ENCODE peak calls at places on chromosomes 5 and 9, in six cellular contexts. N is renal cortical epithelial cell, E is WERI-Rb-1, S is SK-N-DZ, K is right atrium auricular region, V is HEK293T. W is an unnamed sample.

GRCh38 chr5:62112689-62113220 is 193.3 kb upstream of the KIF2A start:
- DNase-seq in N (peak), E (no peak), S (no peak), K (no peak), V (no peak), W (no peak)

GRCh38 chr5:149358818-149359217 is 972 bp downstream of the PCYOX1L start:
- DNase-seq in N (no peak), E (no peak), S (no peak), K (no peak), V (no peak), W (no peak)

GRCh38 chr5:178230879-178231735 is 1.5 kb downstream of the PHYKPL start:
- DNase-seq in N (no peak), E (no peak), S (no peak), K (peak), V (no peak), W (no peak)

GRCh38 chr5:41414598-41414997 is 95.8 kb downstream of the PLCXD3 start:
- DNase-seq in N (peak), E (no peak), S (no peak), K (peak), V (no peak), W (no peak)

GRCh38 chr5:98904786-98905185 is 24.0 kb downstream of the CHD1 start:
- DNase-seq in N (peak), E (no peak), S (no peak), K (no peak), V (no peak), W (no peak)

GRCh38 chr9:72362680-72363139 is 2.3 kb downstream of the ZFAND5 start:
- DNase-seq in N (peak), E (peak), S (no peak), K (peak), V (peak), W (no peak)

GRCh38 chr9:126093771-126094170 is 232.9 kb upstream of the MVB12B start:
- DNase-seq in N (no peak), E (no peak), S (no peak), K (no peak), V (peak), W (no peak)

GRCh38 chr5:89263846-89264245 is 380.9 kb upstream of the MEF2C start:
- DNase-seq in N (no peak), E (no peak), S (no peak), K (no peak), V (no peak), W (no peak)

GRCh38 chr9:109880276-109881169 is 100.5 kb downstream of the PALM2AKAP2 start:
- DNase-seq in N (peak), E (peak), S (no peak), K (no peak), V (peak), W (peak)

GRCh38 chr9:15711531-15712295 is 158.9 kb downstream of the CCDC171 start:
- DNase-seq in N (no peak), E (no peak), S (no peak), K (no peak), V (no peak), W (no peak)

GRCh38 chr9:126915281-126915816 is 767 bp downstream of the RALGPS1 start:
- DNase-seq in N (no peak), E (peak), S (no peak), K (no peak), V (no peak), W (no peak)

GRCh38 chr9:132648685-132649084 is 21.1 kb downstream of the DDX31 start:
- DNase-seq in N (no peak), E (no peak), S (no peak), K (no peak), V (no peak), W (no peak)

GRCh38 chr5:174165406-174165805 is 119.9 kb downstream of the NSG2 start:
- DNase-seq in N (no peak), E (no peak), S (no peak), K (no peak), V (no peak), W (no peak)

GRCh38 chr5:134046801-134047707 is 42.3 kb upstream of the VDAC1 start:
- DNase-seq in N (no peak), E (no peak), S (no peak), K (no peak), V (no peak), W (no peak)

GRCh38 chr5:14581891-14582796 is 552 bp downstream of the OTULINL start:
- DNase-seq in N (no peak), E (peak), S (peak), K (no peak), V (peak), W (no peak)

GRCh38 chr5:317086-317811 is 4.3 kb upstream of the AHRR start:
- DNase-seq in N (peak), E (peak), S (peak), K (no peak), V (peak), W (peak)

GRCh38 chr9:80188579-80188978 is 616.8 kb downstream of the TLE4 start:
- DNase-seq in N (no peak), E (no peak), S (no peak), K (no peak), V (no peak), W (no peak)

GRCh38 chr5:10593531-10594181 is 29.8 kb downstream of the ANKRD33B start:
- DNase-seq in N (no peak), E (no peak), S (no peak), K (peak), V (no peak), W (no peak)

GRCh38 chr9:130240410-130241197 is 25.0 kb upstream of the HMCN2 start:
- DNase-seq in N (peak), E (peak), S (peak), K (no peak), V (peak), W (peak)

GRCh38 chr5:125412561-125413535 is 666.4 kb upstream of the ZNF608 start:
- DNase-seq in N (peak), E (peak), S (peak), K (peak), V (peak), W (peak)

GRCh38 chr9:79812099-79812498 is 240.3 kb downstream of the TLE4 start:
- DNase-seq in N (no peak), E (no peak), S (no peak), K (no peak), V (no peak), W (no peak)

GRCh38 chr5:2047341-2047927 is 164.7 kb upstream of the IRX4 start:
- DNase-seq in N (no peak), E (no peak), S (no peak), K (no peak), V (no peak), W (no peak)

GRCh38 chr5:127941646-127942045 is 141.9 kb upstream of the SLC12A2 start:
- DNase-seq in N (no peak), E (peak), S (no peak), K (no peak), V (no peak), W (no peak)

GRCh38 chr5:1231354-1231905 is 6.2 kb downstream of the SLC6A18 start:
- DNase-seq in N (no peak), E (no peak), S (no peak), K (no peak), V (no peak), W (no peak)

GRCh38 chr5:92496545-92496944 is 1084.5 kb downstream of the NR2F1-AS1 start:
- DNase-seq in N (no peak), E (no peak), S (no peak), K (no peak), V (no peak), W (no peak)

GRCh38 chr9:138117101-138117750 is 239.6 kb downstream of the CACNA1B start:
- DNase-seq in N (no peak), E (no peak), S (no peak), K (no peak), V (no peak), W (no peak)

GRCh38 chr5:64771736-64772135 is 3.0 kb downstream of the CWC27 start:
- DNase-seq in N (no peak), E (no peak), S (no peak), K (no peak), V (no peak), W (no peak)

GRCh38 chr9:122334916-122335315 is 35.9 kb upstream of the PTGS1 start:
- DNase-seq in N (peak), E (no peak), S (no peak), K (no peak), V (no peak), W (no peak)

GRCh38 chr5:1253456-1254105 is 28.4 kb downstream of the SLC6A18 start:
- DNase-seq in N (no peak), E (no peak), S (no peak), K (no peak), V (no peak), W (no peak)

GRCh38 chr9:135561391-135562234 is at the start of gene PAEP:
- DNase-seq in N (no peak), E (no peak), S (no peak), K (no peak), V (no peak), W (no peak)

GRCh38 chr5:74685979-74686631 is 1.1 kb downstream of the HEXB start:
- DNase-seq in N (no peak), E (no peak), S (no peak), K (no peak), V (no peak), W (no peak)

GRCh38 chr9:129506892-129507291 is 114.0 kb downstream of the C9orf50 start:
- DNase-seq in N (peak), E (no peak), S (peak), K (no peak), V (no peak), W (no peak)

GRCh38 chr5:44568519-44568918 is 179.3 kb upstream of the FGF10 start:
- DNase-seq in N (no peak), E (no peak), S (no peak), K (no peak), V (no peak), W (no peak)

GRCh38 chr9:96523429-96523828 is 73.5 kb downstream of the HABP4 start:
- DNase-seq in N (no peak), E (no peak), S (no peak), K (peak), V (no peak), W (no peak)

GRCh38 chr5:35149041-35149440 is 81.2 kb downstream of the PRLR start:
- DNase-seq in N (no peak), E (no peak), S (no peak), K (no peak), V (no peak), W (no peak)